ENCODE peak calls at places on chromosomes 16 and 17, in eight cellular contexts. O is PC-3, N is ovary, Q is heart left ventricle, G is right lobe of liver, F is body of pancreas, M is HL-60, W is PC-9. Z is an unnamed sample.

GRCh38 chr17:2262146-2262587 is 41.4 kb downstream of the SMG6 start:
- DNase-seq in O (peak), N (no peak), Q (no peak), G (no peak), F (no peak), M (no peak), W (no peak), Z (no peak)

GRCh38 chr16:88034770-88035169 is 83.5 kb downstream of the BANP start:
- DNase-seq in O (no peak), N (no peak), Q (no peak), G (no peak), F (no peak), M (no peak), W (no peak), Z (no peak)

GRCh38 chr16:68711421-68712139 is 25.5 kb upstream of the CDH1 start:
- DNase-seq in O (no peak), N (no peak), Q (peak), G (no peak), F (peak), M (peak), W (no peak), Z (no peak)

GRCh38 chr16:4244254-4244812 is 2.5 kb upstream of the SRL start:
- DNase-seq in O (no peak), N (no peak), Q (no peak), G (no peak), F (peak), M (no peak), W (no peak), Z (no peak)

GRCh38 chr16:30767767-30768465 is 5.8 kb downstream of the RNF40 start:
- DNase-seq in O (no peak), N (no peak), Q (no peak), G (peak), F (no peak), M (no peak), W (no peak), Z (no peak)

GRCh38 chr17:75776399-75777242 is 8.0 kb upstream of the UNK start:
- DNase-seq in O (no peak), N (no peak), Q (no peak), G (no peak), F (no peak), M (peak), W (no peak), Z (peak)

GRCh38 chr17:20721151-20721550 is 141.6 kb downstream of the CDRT15L2 start:
- DNase-seq in O (peak), N (no peak), Q (no peak), G (no peak), F (no peak), M (no peak), W (no peak), Z (no peak)

GRCh38 chr16:3971261-3971660 is 90.7 kb upstream of the CREBBP start:
- DNase-seq in O (peak), N (no peak), Q (no peak), G (no peak), F (no peak), M (no peak), W (peak), Z (no peak)

GRCh38 chr16:12098429-12099310 is 122.1 kb downstream of the SNX29 start:
- DNase-seq in O (no peak), N (no peak), Q (no peak), G (peak), F (no peak), M (no peak), W (no peak), Z (no peak)

GRCh38 chr16:14606102-14606501 is 24.0 kb downstream of the PARN start:
- DNase-seq in O (no peak), N (no peak), Q (no peak), G (no peak), F (no peak), M (no peak), W (no peak), Z (no peak)

GRCh38 chr16:14485131-14485551 is 144.9 kb downstream of the PARN start:
- DNase-seq in O (no peak), N (no peak), Q (no peak), G (no peak), F (no peak), M (no peak), W (no peak), Z (no peak)

GRCh38 chr17:32854834-32855389 is 22.0 kb downstream of the MYO1D start:
- DNase-seq in O (peak), N (no peak), Q (no peak), G (no peak), F (no peak), M (no peak), W (no peak), Z (no peak)

GRCh38 chr16:84813141-84813933 is 6.4 kb upstream of the CRISPLD2 start:
- DNase-seq in O (no peak), N (no peak), Q (peak), G (no peak), F (no peak), M (no peak), W (no peak), Z (no peak)

GRCh38 chr16:4800290-4801041 is 2.0 kb downstream of the ROGDI start:
- DNase-seq in O (no peak), N (peak), Q (peak), G (peak), F (peak), M (peak), W (peak), Z (peak)

GRCh38 chr16:2467301-2468141 is 3.6 kb upstream of the NTN3 start:
- DNase-seq in O (peak), N (peak), Q (peak), G (no peak), F (peak), M (no peak), W (peak), Z (peak)

GRCh38 chr17:1506649-1507254 is 9.7 kb downstream of the INPP5K start:
- DNase-seq in O (no peak), N (no peak), Q (peak), G (no peak), F (no peak), M (no peak), W (no peak), Z (no peak)

GRCh38 chr16:68771922-68772681 is 35.0 kb downstream of the CDH1 start:
- DNase-seq in O (no peak), N (no peak), Q (no peak), G (no peak), F (no peak), M (no peak), W (no peak), Z (no peak)

GRCh38 chr17:63881935-63882601 is at the start of gene GH2:
- DNase-seq in O (peak), N (peak), Q (no peak), G (no peak), F (peak), M (peak), W (peak), Z (peak)
- TF ChIP-seq CTCF in O (peak), N (no peak), Q (peak), G (peak), F (peak), M (peak), W (peak), Z (peak)

DNA sequence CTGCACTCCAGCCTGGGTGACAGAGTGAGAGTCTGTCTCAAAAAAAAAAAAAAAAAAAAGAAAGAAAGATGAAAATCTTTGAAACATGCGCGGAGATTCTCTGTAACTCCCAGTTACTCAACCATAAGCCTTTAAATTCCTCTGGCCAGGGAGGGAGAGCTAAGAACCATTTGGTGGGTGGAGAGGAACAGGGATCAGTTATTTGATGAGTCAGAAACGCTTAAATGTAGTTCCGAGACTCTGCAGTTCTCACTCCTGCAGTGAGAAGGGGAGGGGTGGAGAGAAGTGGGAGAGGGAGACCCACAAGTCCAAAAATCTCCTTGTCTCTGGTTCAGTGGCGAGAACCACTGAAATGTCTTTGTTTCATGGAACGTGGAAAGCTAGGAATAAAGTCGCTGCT is 266.7 kb downstream of the SOX9 start:
- DNase-seq in O (peak), N (no peak), Q (no peak), G (no peak), F (no peak), M (no peak), W (peak), Z (no peak)
- H3K27ac ChIP-seq in O (peak), N (no peak), Q (no peak), G (no peak), F (no peak), M (no peak), W (peak), Z (no peak)

GRCh38 chr17:78446833-78447232 is 68.4 kb downstream of the PGS1 start:
- DNase-seq in O (no peak), N (no peak), Q (no peak), G (no peak), F (no peak), M (no peak), W (no peak), Z (no peak)

GRCh38 chr17:78454346-78454745 is 75.9 kb downstream of the PGS1 start:
- DNase-seq in O (no peak), N (no peak), Q (no peak), G (no peak), F (no peak), M (no peak), W (no peak), Z (no peak)

GRCh38 chr17:78450696-78451344 is 72.4 kb downstream of the PGS1 start:
- DNase-seq in O (no peak), N (no peak), Q (peak), G (no peak), F (no peak), M (no peak), W (no peak), Z (no peak)

GRCh38 chr17:78448356-78448993 is 70.0 kb downstream of the PGS1 start:
- DNase-seq in O (no peak), N (no peak), Q (no peak), G (no peak), F (no peak), M (no peak), W (no peak), Z (no peak)

GRCh38 chr17:78449983-78450382 is 71.5 kb downstream of the PGS1 start:
- DNase-seq in O (no peak), N (no peak), Q (peak), G (no peak), F (no peak), M (no peak), W (no peak), Z (no peak)
- H3K4me3 ChIP-seq in O (no peak), N (no peak), Q (no peak), G (no peak), F (no peak), M (no peak), W (no peak), Z (no peak)

GRCh38 chr17:58541249-58541648 is 26.8 kb upstream of the MTMR4 start:
- DNase-seq in O (peak), N (no peak), Q (no peak), G (no peak), F (no peak), M (no peak), W (no peak), Z (no peak)
- TF ChIP-seq CTCF in O (peak), N (no peak), Q (no peak), G (peak), F (no peak), M (peak), W (peak), Z (peak)

GRCh38 chr17:67813803-67814180 is 11.5 kb upstream of the BPTF start:
- DNase-seq in O (no peak), N (no peak), Q (no peak), G (no peak), F (no peak), M (no peak), W (no peak), Z (no peak)

DNA sequence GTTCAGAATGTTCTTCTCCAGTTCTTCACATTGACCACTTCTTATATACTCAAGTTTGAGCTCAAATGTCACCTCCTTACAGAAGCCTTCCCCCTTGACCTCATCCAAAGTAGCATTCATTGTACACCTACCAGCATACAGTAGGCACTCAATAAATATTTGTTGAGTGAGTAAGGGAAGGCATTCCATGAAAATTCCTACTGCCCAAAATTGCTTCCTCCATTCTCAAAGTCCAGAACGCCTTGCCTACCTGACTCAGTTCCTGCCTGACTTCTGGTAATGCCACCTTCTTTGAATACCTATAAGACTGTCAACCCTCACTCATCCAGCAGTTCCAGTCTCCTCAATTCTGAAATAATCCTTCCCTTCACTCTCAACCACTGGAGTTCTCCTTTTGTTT is 14.8 kb upstream of the BPTF start:
- DNase-seq in O (peak), N (no peak), Q (no peak), G (no peak), F (no peak), M (no peak), W (no peak), Z (no peak)
- H3K27ac ChIP-seq in O (no peak), N (no peak), Q (no peak), G (no peak), F (no peak), M (no peak), W (no peak), Z (no peak)

GRCh38 chr17:63831505-63831904 is 4.0 kb upstream of the FTSJ3 start:
- DNase-seq in O (no peak), N (no peak), Q (no peak), G (no peak), F (no peak), M (no peak), W (no peak), Z (no peak)
- H3K4me3 ChIP-seq in O (no peak), N (no peak), Q (no peak), G (no peak), F (no peak), M (no peak), W (no peak), Z (no peak)

GRCh38 chr16:79767597-79768280 is 167.2 kb upstream of the MAF start:
- DNase-seq in O (no peak), N (peak), Q (peak), G (peak), F (peak), M (no peak), W (no peak), Z (no peak)
- TF ChIP-seq CTCF in O (no peak), N (no peak), Q (peak), G (peak), F (no peak), M (no peak), W (no peak), Z (peak)

DNA sequence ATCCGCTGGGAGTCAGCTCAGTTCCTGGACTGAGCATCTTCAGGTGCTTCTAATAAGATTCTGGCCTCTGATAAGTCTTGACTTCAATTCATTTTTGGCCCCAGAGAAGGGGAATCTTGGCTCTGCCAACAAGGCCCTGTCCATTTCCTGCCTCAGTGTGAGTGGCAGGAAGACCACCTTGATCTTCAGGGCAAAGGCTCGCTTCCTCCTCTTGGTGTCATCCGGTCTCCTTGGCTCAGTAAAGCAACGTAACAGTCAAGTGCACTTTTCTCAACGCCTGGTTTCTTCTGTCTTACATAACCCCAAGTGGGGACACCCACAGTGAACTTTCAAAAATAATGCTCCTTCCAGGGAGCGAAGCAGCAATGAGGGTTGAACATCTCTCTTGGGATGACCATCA is 169.8 kb downstream of the PRKCB start:
- DNase-seq in O (no peak), N (no peak), Q (no peak), G (no peak), F (no peak), M (no peak), W (no peak), Z (no peak)
- H3K27ac ChIP-seq in O (no peak), N (no peak), Q (no peak), G (no peak), F (no peak), M (no peak), W (no peak), Z (no peak)

DNA sequence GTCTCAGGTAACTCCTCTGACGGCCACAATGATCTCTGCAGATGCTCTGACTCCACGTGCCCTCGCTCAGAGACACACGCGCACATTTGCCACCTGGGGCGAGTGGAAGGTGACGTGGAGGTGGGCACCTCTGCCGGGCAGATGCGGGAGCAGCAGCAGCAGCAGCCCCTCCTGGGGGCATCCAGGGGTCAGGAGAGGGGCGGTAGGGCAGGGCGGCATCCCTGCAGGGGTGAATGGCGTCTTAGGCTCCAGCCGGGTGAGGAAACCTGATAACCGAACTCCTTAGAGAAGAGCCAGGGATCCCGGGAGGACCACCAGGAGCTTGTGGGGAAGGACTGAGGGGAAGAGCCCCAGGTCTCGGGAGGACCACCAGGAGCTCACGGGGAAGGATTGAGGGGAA is 34.6 kb upstream of the CDH15 start:
- DNase-seq in O (no peak), N (no peak), Q (peak), G (peak), F (no peak), M (no peak), W (no peak), Z (no peak)
- H3K4me3 ChIP-seq in O (no peak), N (no peak), Q (no peak), G (no peak), F (no peak), M (no peak), W (no peak), Z (no peak)